ENCODE peak calls at places on chromosomes 4 and X, in six cellular contexts. D is GM13976, U is GM23338, J is transverse colon, Y is GDM1, V is anterior cingulate cortex. R is an unnamed sample.

GRCh38 chr4:183094393-183095198 is 4.5 kb upstream of the WWC2 start:
- DNase-seq in D (no peak), U (no peak), J (no peak), V (no peak), Y (no peak), R (no peak)

GRCh38 chr4:81142744-81143143 is 72.3 kb downstream of the PRKG2 start:
- DNase-seq in U (no peak), J (peak; percentile 56), D (no peak), V (no peak), Y (no peak), R (no peak)

GRCh38 chrX:10615931-10616780 is 4.2 kb downstream of the MID1 start:
- DNase-seq in V (peak; percentile 9), Y (no peak), U (peak; percentile 68), J (peak; percentile 46), D (peak; percentile 49), R (no peak)

GRCh38 chr4:60463846-60464502 is 736.2 kb upstream of the ADGRL3 start:
- DNase-seq in Y (no peak), J (no peak), D (peak; percentile 1), V (no peak), U (peak; percentile 61), R (peak; percentile 2)

GRCh38 chr4:145732001-145732400 is 52.1 kb downstream of the C4orf51 start:
- DNase-seq in V (no peak), J (no peak), D (no peak), U (peak; percentile 62), Y (no peak), R (no peak)

GRCh38 chr4:88054909-88055308 is 47.5 kb downstream of the PKD2 start:
- DNase-seq in U (peak; percentile 70), D (peak; percentile 22), Y (peak; percentile 42), V (no peak), J (peak; percentile 37), R (no peak)

GRCh38 chr4:52873191-52873590 is 11.1 kb downstream of the RASL11B start:
- DNase-seq in Y (no peak), U (no peak), D (no peak), J (peak; percentile 53), V (no peak), R (no peak)

GRCh38 chrX:22389544-22390243 is 117.0 kb downstream of the CBLL2 start:
- DNase-seq in D (no peak), Y (no peak), J (no peak), U (no peak), V (no peak), R (no peak)

GRCh38 chrX:17042046-17042445 is 95.6 kb downstream of the REPS2 start:
- DNase-seq in U (no peak), J (no peak), D (no peak), Y (no peak), V (no peak), R (no peak)

GRCh38 chrX:43868791-43869190 is 13.5 kb downstream of the MAOB start:
- DNase-seq in U (no peak), V (no peak), D (no peak), Y (no peak), J (no peak), R (no peak)

GRCh38 chrX:72003811-72004750 is 93.4 kb downstream of the NHSL2 start:
- DNase-seq in Y (no peak), D (no peak), U (peak; percentile 77), J (no peak), V (no peak), R (no peak)

GRCh38 chr4:47876310-47876709 is 38.1 kb downstream of the NFXL1 start:
- DNase-seq in D (no peak), U (no peak), J (no peak), Y (no peak), V (no peak), R (no peak)

GRCh38 chr4:113106076-113106475 is 56.6 kb downstream of the ANK2 start:
- DNase-seq in D (peak; percentile 6), V (no peak), Y (no peak), J (no peak), U (peak; percentile 63), R (no peak)

GRCh38 chr4:77199276-77199675 is 42.3 kb downstream of the CCNG2 start:
- DNase-seq in U (no peak), Y (no peak), V (no peak), D (no peak), J (no peak), R (no peak)

GRCh38 chr4:52853351-52853750 is 8.8 kb upstream of the RASL11B start:
- DNase-seq in U (no peak), Y (no peak), J (no peak), D (no peak), V (no peak), R (no peak)

GRCh38 chr4:2948895-2949781 is 14.1 kb downstream of the NOP14 start:
- DNase-seq in D (no peak), J (no peak), V (no peak), U (no peak), Y (no peak), R (no peak)

GRCh38 chr4:122764071-122764807 is 31.7 kb downstream of the BBS12 start:
- DNase-seq in U (no peak), D (no peak), Y (no peak), V (no peak), J (no peak), R (no peak)

GRCh38 chr4:151304755-151305154 is 20.6 kb downstream of the SH3D19 start:
- DNase-seq in V (no peak), U (peak; percentile 29), J (no peak), D (no peak), Y (no peak), R (no peak)

GRCh38 chr4:8192748-8193738 is 6.0 kb upstream of the SH3TC1 start:
- DNase-seq in V (no peak), D (peak; percentile 76), J (peak; percentile 77), U (no peak), Y (peak; percentile 30), R (peak; percentile 5)

GRCh38 chr4:14264437-14264836 is 636.9 kb upstream of the BOD1L1 start:
- DNase-seq in Y (no peak), D (no peak), V (no peak), J (no peak), U (peak; percentile 49), R (no peak)

GRCh38 chr4:1998296-1998695 is 10.5 kb downstream of the NELFA start:
- DNase-seq in Y (no peak), V (no peak), U (no peak), D (no peak), J (no peak), R (no peak)

GRCh38 chr4:33661636-33662035 is 2582.7 kb downstream of the ARAP2 start:
- DNase-seq in V (no peak), U (no peak), Y (no peak), J (no peak), D (no peak), R (no peak)

GRCh38 chr4:766152-766515 is 59.8 kb downstream of the CPLX1 start:
- DNase-seq in Y (no peak), J (no peak), U (no peak), V (no peak), D (no peak), R (no peak)

GRCh38 chr4:172601195-172601594 is 567.4 kb upstream of the GALNT7 start:
- DNase-seq in J (no peak), Y (no peak), D (no peak), V (no peak), U (peak; percentile 19), R (no peak)

GRCh38 chr4:114043116-114043515 is 63.7 kb upstream of the ARSJ start:
- DNase-seq in J (no peak), U (no peak), Y (no peak), D (no peak), V (no peak), R (no peak)

GRCh38 chr4:25174674-25175073 is 14.4 kb upstream of the SEPSECS start:
- DNase-seq in U (no peak), V (no peak), Y (no peak), J (no peak), D (no peak), R (no peak)

GRCh38 chr4:39706334-39706733 is 8.4 kb downstream of the UBE2K start:
- DNase-seq in J (peak; percentile 59), D (no peak), V (no peak), Y (no peak), U (no peak), R (no peak)

GRCh38 chr4:41427306-41427882 is 110.6 kb upstream of the LIMCH1 start:
- DNase-seq in D (no peak), U (no peak), Y (no peak), J (no peak), V (no peak), R (no peak)

GRCh38 chrX:70219938-70220764 is 14.3 kb upstream of the AWAT1 start:
- DNase-seq in U (no peak), Y (no peak), D (no peak), V (no peak), J (peak; percentile 25), R (no peak)

GRCh38 chr4:133866328-133866699 is 335.3 kb downstream of the PABPC4L start:
- DNase-seq in Y (no peak), V (no peak), J (no peak), D (no peak), U (no peak), R (no peak)

GRCh38 chr4:153432971-153433752 is 33.0 kb upstream of the TMEM131L start:
- DNase-seq in J (peak; percentile 74), V (no peak), U (peak; percentile 80), D (peak; percentile 76), Y (peak; percentile 64), R (no peak)

GRCh38 chrX:47218280-47218919 is at the start of gene CDK16:
- DNase-seq in J (peak; percentile 86), U (peak; percentile 53), Y (peak; percentile 78), V (peak; percentile 81), D (peak; percentile 87), R (peak; percentile 51)

GRCh38 chr4:87073187-87073569 is 138.4 kb downstream of the AFF1 start:
- DNase-seq in D (no peak), U (no peak), Y (no peak), V (no peak), J (no peak), R (no peak)

GRCh38 chr4:85302193-85302736 is 172.7 kb upstream of the ARHGAP24 start:
- DNase-seq in V (no peak), D (no peak), U (no peak), J (no peak), Y (no peak), R (no peak)

GRCh38 chrX:17878028-17878670 is 17.1 kb upstream of the RAI2 start:
- DNase-seq in D (no peak), J (no peak), Y (no peak), U (no peak), V (no peak), R (no peak)

GRCh38 chr4:140103676-140104075 is 50.3 kb downstream of the MAML3 start:
- DNase-seq in U (no peak), J (no peak), Y (peak; percentile 23), V (no peak), D (no peak), R (peak; percentile 27)

GRCh38 chr4:120874792-120875774 is 47.4 kb downstream of the PRDM5 start:
- DNase-seq in U (peak; percentile 20), J (no peak), D (no peak), Y (no peak), V (no peak), R (no peak)

R was measured in KG1.